ENCODE peak calls at places on chromosome 3, in eight cellular contexts. B is PC-3; H is OCI-LY7; Q is CD4-positive, CD25-positive, alpha-beta regulatory T cell; D is Caco-2; I is lung; Y is upper lobe of right lung; W is cardiac muscle cell. E is an unnamed sample. For H3K4me1, the result is how much of the 10 kb centered on the place peaks cover.

GRCh38 chr3:141646760-141647561 is 91.1 kb upstream of the RNF7 start:
- DNase-seq in H (peak), W (peak), Y (no peak), D (peak), B (peak), Q (peak), I (peak), E (no peak)

GRCh38 chr3:39124876-39125836 is 17.7 kb downstream of the TTC21A start:
- DNase-seq in Q (no peak), I (peak), B (peak), H (no peak), W (peak), D (no peak), Y (no peak), E (no peak)

GRCh38 chr3:24046214-24046613 is 101.1 kb downstream of the NR1D2 start:
- DNase-seq in W (no peak), B (no peak), H (no peak), D (no peak), Q (no peak), I (no peak), Y (no peak), E (no peak)

GRCh38 chr3:12993623-12994356 is 79.4 kb downstream of the IQSEC1 start:
- DNase-seq in H (no peak), D (no peak), W (no peak), Q (no peak), I (no peak), Y (peak), B (peak), E (no peak)

GRCh38 chr3:175432338-175433025 is 573.3 kb downstream of the NAALADL2 start:
- DNase-seq in I (no peak), Y (no peak), W (peak), Q (no peak), D (no peak), H (no peak), B (no peak), E (no peak)

GRCh38 chr3:72973031-72973723 is 23.4 kb upstream of the PPP4R2 start:
- DNase-seq in D (peak), W (peak), I (no peak), B (no peak), Y (no peak), Q (no peak), H (no peak), E (no peak)

GRCh38 chr3:125150525-125151436 is 61.8 kb downstream of the SLC12A8 start:
- DNase-seq in I (peak), D (peak), W (peak), Q (peak), Y (no peak), H (peak), B (peak), E (no peak)

GRCh38 chr3:145849115-145849514 is 311.9 kb downstream of the PLOD2 start:
- DNase-seq in W (no peak), Y (no peak), Q (no peak), H (no peak), I (no peak), B (no peak), D (no peak), E (no peak)

GRCh38 chr3:122245513-122246174 is 62.2 kb downstream of the CASR start:
- DNase-seq in H (peak), W (peak), Q (peak), Y (no peak), D (no peak), I (no peak), B (peak), E (no peak)

GRCh38 chr3:153744884-153745283 is 376.3 kb upstream of the ARHGEF26 start:
- DNase-seq in D (no peak), H (no peak), W (no peak), Q (no peak), Y (no peak), B (no peak), I (no peak), E (no peak)

GRCh38 chr3:49020335-49021212 is 1.3 kb upstream of the NDUFAF3 start:
- DNase-seq in B (no peak), Y (peak), I (peak), H (peak), D (peak), W (no peak), Q (peak), E (peak)

GRCh38 chr3:128262457-128262856 is 109.2 kb downstream of the EEFSEC start:
- DNase-seq in W (no peak), B (no peak), I (no peak), Y (no peak), D (peak), H (no peak), Q (no peak), E (no peak)

GRCh38 chr3:139561959-139562676 is 22.6 kb upstream of the RBP1 start:
- DNase-seq in I (no peak), Q (peak), D (peak), B (peak), Y (no peak), W (peak), H (peak), E (no peak)

GRCh38 chr3:53551324-53551723 is 56.9 kb downstream of the CACNA1D start:
- DNase-seq in W (no peak), I (no peak), Q (no peak), B (no peak), Y (no peak), H (no peak), D (no peak), E (no peak)

GRCh38 chr3:178850452-178851166 is 221.0 kb downstream of the ZMAT3 start:
- DNase-seq in Q (no peak), B (no peak), I (no peak), D (no peak), Y (no peak), H (no peak), W (no peak), E (no peak)

GRCh38 chr3:8622873-8623725 is 21.5 kb downstream of the SSUH2 start:
- DNase-seq in Q (peak), W (peak), B (peak), D (peak), I (peak), Y (peak), H (peak), E (peak)

GRCh38 chr3:173841334-173841733 is 443.8 kb downstream of the NLGN1 start:
- DNase-seq in W (no peak), Q (no peak), B (no peak), I (no peak), Y (no peak), D (no peak), H (no peak), E (no peak)

GRCh38 chr3:170421147-170421641 is 2.5 kb downstream of the CLDN11 start:
- DNase-seq in I (no peak), Y (no peak), Q (no peak), W (peak), D (no peak), B (no peak), H (no peak), E (no peak)

GRCh38 chr3:154125378-154126030 is 4.3 kb downstream of the ARHGEF26 start:
- DNase-seq in D (no peak), H (no peak), B (peak), W (no peak), Q (no peak), I (no peak), Y (no peak), E (no peak)

GRCh38 chr3:111227216-111227615 is 155.6 kb downstream of the NECTIN3 start:
- DNase-seq in I (no peak), Y (no peak), H (no peak), Q (no peak), D (no peak), B (peak), W (peak), E (no peak)

GRCh38 chr3:141227752-141228151 is 3.9 kb upstream of the PXYLP1 start:
- DNase-seq in I (no peak), Y (no peak), D (no peak), B (no peak), Q (no peak), H (no peak), W (peak), E (no peak)

GRCh38 chr3:23991236-23992050 is 46.4 kb downstream of the NR1D2 start:
- DNase-seq in Q (no peak), H (no peak), I (no peak), D (no peak), Y (no peak), W (peak), B (no peak), E (no peak)

GRCh38 chr3:194514626-194515025 is 27.8 kb upstream of the ATP13A3 start:
- DNase-seq in I (no peak), Y (no peak), Q (peak), H (no peak), B (no peak), W (no peak), D (no peak), E (no peak)

GRCh38 chr3:194508486-194509449 is 22.0 kb upstream of the ATP13A3 start:
- DNase-seq in W (no peak), D (no peak), I (no peak), B (no peak), Y (no peak), H (no peak), Q (no peak), E (peak)

GRCh38 chr3:194517333-194517732 is 30.5 kb upstream of the ATP13A3 start:
- DNase-seq in W (no peak), I (no peak), Q (no peak), B (no peak), D (no peak), Y (no peak), H (no peak), E (no peak)

GRCh38 chr3:194507571-194507970 is 20.8 kb upstream of the ATP13A3 start:
- DNase-seq in W (no peak), D (no peak), Q (no peak), B (no peak), H (no peak), I (no peak), Y (no peak), E (no peak)

GRCh38 chr3:194512895-194513601 is 26.2 kb upstream of the ATP13A3 start:
- DNase-seq in I (no peak), D (peak), H (no peak), W (peak), B (peak), Q (no peak), Y (no peak), E (peak)
- H3K4me1 ChIP-seq in I (under half), D (under half), H (under half), W (under half), B (under half), Q (under half), Y (under half), E (under half)

GRCh38 chr3:37149246-37149645 is 25.1 kb downstream of the LRRFIP2 start:
- DNase-seq in I (peak), B (no peak), D (no peak), W (no peak), Y (peak), Q (no peak), H (no peak), E (no peak)

GRCh38 chr3:37144806-37145205 is 29.6 kb downstream of the LRRFIP2 start:
- DNase-seq in B (peak), W (no peak), H (no peak), D (no peak), Q (no peak), Y (no peak), I (no peak), E (no peak)

GRCh38 chr3:37145607-37146006 is 28.8 kb downstream of the LRRFIP2 start:
- DNase-seq in W (peak), Q (no peak), B (no peak), D (no peak), I (no peak), H (no peak), Y (no peak), E (no peak)

GRCh38 chr3:37148208-37148607 is 26.2 kb downstream of the LRRFIP2 start:
- DNase-seq in Q (no peak), B (no peak), D (no peak), H (no peak), I (no peak), W (no peak), Y (no peak), E (no peak)

DNA sequence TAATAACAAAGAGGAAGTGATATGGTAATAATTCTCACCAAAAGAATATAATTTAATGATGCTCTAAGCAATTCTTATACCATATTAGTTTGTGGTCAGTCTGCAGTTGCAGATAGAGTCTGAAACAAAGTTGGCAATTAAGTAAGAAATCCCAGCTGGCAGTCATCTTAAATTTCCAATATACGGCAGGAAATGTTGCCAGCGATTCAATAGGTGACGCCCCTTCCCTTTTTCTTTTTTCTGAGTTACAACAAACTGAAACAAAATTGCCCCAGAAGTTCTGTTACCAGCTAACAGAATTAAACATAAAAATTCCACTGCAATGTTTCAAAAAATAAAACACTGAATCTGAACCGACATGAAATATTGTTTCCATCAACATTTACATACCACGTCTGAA is 26.7 kb downstream of the LRRFIP2 start:
- DNase-seq in I (no peak), H (no peak), B (no peak), Q (no peak), W (no peak), Y (no peak), D (no peak), E (no peak)
- H3K4me1 ChIP-seq in I (under half), H (under half), B (under half), Q (under half), W (under half), Y (under half), D (under half), E (under half)

GRCh38 chr3:14566812-14567211 is 26.7 kb upstream of the GRIP2 start:
- DNase-seq in B (no peak), I (no peak), D (no peak), Q (no peak), Y (no peak), H (no peak), W (no peak), E (no peak)
- H3K4me1 ChIP-seq in B (under half), I (under half), D (under half), Q (under half), Y (under half), H (under half), W (under half), E (under half)

GRCh38 chr3:11635671-11636371 is 7.9 kb downstream of the VGLL4 start:
- DNase-seq in I (no peak), W (no peak), H (no peak), B (no peak), Y (no peak), Q (no peak), D (no peak), E (no peak)

GRCh38 chr3:11632564-11632963 is 11.2 kb downstream of the VGLL4 start:
- DNase-seq in Y (no peak), Q (no peak), W (no peak), B (no peak), D (no peak), I (no peak), H (no peak), E (no peak)

GRCh38 chr3:11632966-11633365 is 10.7 kb downstream of the VGLL4 start:
- DNase-seq in Q (no peak), H (no peak), W (no peak), Y (no peak), B (no peak), I (no peak), D (no peak), E (no peak)

GRCh38 chr3:11634974-11635612 is 8.6 kb downstream of the VGLL4 start:
- DNase-seq in D (no peak), Y (no peak), Q (no peak), I (no peak), B (no peak), H (no peak), W (no peak), E (no peak)

GRCh38 chr3:11634081-11634635 is 9.6 kb downstream of the VGLL4 start:
- DNase-seq in Q (peak), I (no peak), W (no peak), D (no peak), Y (no peak), B (no peak), H (no peak), E (no peak)
- H3K4me1 ChIP-seq in Q (under half), I (under half), W (half or more), D (under half), Y (half or more), B (under half), H (under half), E (half or more)

E was measured in ascending aorta.